ENCODE peak calls at places on chromosome 11, in six cellular contexts. One of them, this sample, is unnamed.

GRCh38 chr11:19713221-19714092 is 820 bp downstream of the NAV2 start:
- DNase-seq in H9: peak
- DNase-seq in neuronal stem cell: no peak
- DNase-seq in mesendoderm: peak
- DNase-seq in mesenchymal stem cell: peak
- DNase-seq in H1: peak
- DNase-seq in this sample: no peak

GRCh38 chr11:93577291-93577690 is 34.1 kb upstream of the SMCO4 start:
- DNase-seq in mesenchymal stem cell: no peak
- DNase-seq in mesendoderm: no peak
- DNase-seq in H1: no peak
- DNase-seq in H9: no peak
- DNase-seq in neuronal stem cell: no peak
- DNase-seq in this sample: peak

GRCh38 chr11:119041821-119042514 is 11.3 kb upstream of the SLC37A4 start:
- DNase-seq in H9: no peak
- DNase-seq in H1: no peak
- DNase-seq in mesendoderm: no peak
- DNase-seq in mesenchymal stem cell: peak
- DNase-seq in neuronal stem cell: no peak
- DNase-seq in this sample: peak

GRCh38 chr11:47248304-47248663 is 330 bp downstream of the ACP2 start:
- DNase-seq in neuronal stem cell: peak
- DNase-seq in mesendoderm: no peak
- DNase-seq in H9: no peak
- DNase-seq in H1: no peak
- DNase-seq in mesenchymal stem cell: peak
- DNase-seq in this sample: peak

GRCh38 chr11:69213964-69214363 is 58.2 kb downstream of the SMIM38 start:
- DNase-seq in neuronal stem cell: no peak
- DNase-seq in H9: no peak
- DNase-seq in mesendoderm: no peak
- DNase-seq in mesenchymal stem cell: no peak
- DNase-seq in H1: no peak
- DNase-seq in this sample: no peak

GRCh38 chr11:10592331-10592730 is 23.9 kb upstream of the LYVE1 start:
- DNase-seq in H1: no peak
- DNase-seq in neuronal stem cell: no peak
- DNase-seq in mesendoderm: peak
- DNase-seq in H9: no peak
- DNase-seq in mesenchymal stem cell: peak
- DNase-seq in this sample: peak

GRCh38 chr11:57644748-57645715 is 4.7 kb downstream of the YPEL4 start:
- DNase-seq in neuronal stem cell: peak
- DNase-seq in H9: peak
- DNase-seq in mesendoderm: peak
- DNase-seq in mesenchymal stem cell: peak
- DNase-seq in H1: peak
- DNase-seq in this sample: peak

GRCh38 chr11:75826463-75827220 is 11.6 kb downstream of the UVRAG start:
- DNase-seq in H9: no peak
- DNase-seq in mesendoderm: peak
- DNase-seq in H1: no peak
- DNase-seq in mesenchymal stem cell: peak
- DNase-seq in neuronal stem cell: no peak
- DNase-seq in this sample: peak

GRCh38 chr11:66906077-66906929 is 49.4 kb downstream of the LRFN4 start:
- DNase-seq in mesendoderm: no peak
- DNase-seq in mesenchymal stem cell: no peak
- DNase-seq in H1: no peak
- DNase-seq in H9: no peak
- DNase-seq in neuronal stem cell: no peak
- DNase-seq in this sample: peak

GRCh38 chr11:32420937-32421532 is 14.3 kb downstream of the WT1 start:
- DNase-seq in mesendoderm: peak
- DNase-seq in H9: no peak
- DNase-seq in H1: no peak
- DNase-seq in mesenchymal stem cell: no peak
- DNase-seq in neuronal stem cell: no peak
- DNase-seq in this sample: no peak

GRCh38 chr11:70590356-70590991 is 192.1 kb downstream of the CTTN start:
- DNase-seq in H9: no peak
- DNase-seq in mesendoderm: no peak
- DNase-seq in mesenchymal stem cell: no peak
- DNase-seq in H1: no peak
- DNase-seq in neuronal stem cell: no peak
- DNase-seq in this sample: no peak

GRCh38 chr11:69317401-69318092 is 23.6 kb downstream of the MYEOV start:
- DNase-seq in mesenchymal stem cell: peak
- DNase-seq in mesendoderm: no peak
- DNase-seq in H1: no peak
- DNase-seq in neuronal stem cell: no peak
- DNase-seq in H9: no peak
- DNase-seq in this sample: peak

GRCh38 chr11:2678396-2678795 is 21.4 kb downstream of the KCNQ1OT1 start:
- DNase-seq in neuronal stem cell: no peak
- DNase-seq in mesendoderm: no peak
- DNase-seq in H1: no peak
- DNase-seq in mesenchymal stem cell: peak
- DNase-seq in H9: no peak
- DNase-seq in this sample: no peak

GRCh38 chr11:121466063-121466794 is 13.5 kb upstream of the SORL1-AS1 start:
- DNase-seq in mesendoderm: peak
- DNase-seq in H1: peak
- DNase-seq in neuronal stem cell: no peak
- DNase-seq in mesenchymal stem cell: peak
- DNase-seq in H9: peak
- DNase-seq in this sample: peak

GRCh38 chr11:8060146-8060719 is 20.8 kb upstream of the TUB start:
- DNase-seq in mesenchymal stem cell: no peak
- DNase-seq in H9: no peak
- DNase-seq in neuronal stem cell: no peak
- DNase-seq in mesendoderm: no peak
- DNase-seq in H1: peak
- DNase-seq in this sample: no peak

GRCh38 chr11:102583437-102583836 is 41.7 kb downstream of the MMP20 start:
- DNase-seq in H9: no peak
- DNase-seq in H1: no peak
- DNase-seq in mesendoderm: no peak
- DNase-seq in mesenchymal stem cell: no peak
- DNase-seq in neuronal stem cell: no peak
- DNase-seq in this sample: no peak

GRCh38 chr11:121067912-121068652 is 33.0 kb upstream of the TECTA start:
- DNase-seq in neuronal stem cell: no peak
- DNase-seq in H1: no peak
- DNase-seq in H9: no peak
- DNase-seq in mesenchymal stem cell: no peak
- DNase-seq in mesendoderm: no peak
- DNase-seq in this sample: no peak

GRCh38 chr11:82003671-82004148 is 730.0 kb downstream of the FAM181B start:
- DNase-seq in mesenchymal stem cell: no peak
- DNase-seq in neuronal stem cell: no peak
- DNase-seq in H9: no peak
- DNase-seq in H1: no peak
- DNase-seq in mesendoderm: peak
- DNase-seq in this sample: no peak

GRCh38 chr11:124194696-124195418 is 11.7 kb downstream of the OR10D3 start:
- DNase-seq in H9: peak
- DNase-seq in neuronal stem cell: peak
- DNase-seq in mesendoderm: peak
- DNase-seq in H1: peak
- DNase-seq in mesenchymal stem cell: peak
- DNase-seq in this sample: peak

GRCh38 chr11:112368402-112368801 is 107.7 kb upstream of the PLET1 start:
- DNase-seq in H9: no peak
- DNase-seq in H1: no peak
- DNase-seq in neuronal stem cell: no peak
- DNase-seq in mesendoderm: no peak
- DNase-seq in mesenchymal stem cell: no peak
- DNase-seq in this sample: no peak

GRCh38 chr11:65571420-65571819 is 918 bp upstream of the FAM89B start:
- DNase-seq in H9: no peak
- DNase-seq in mesenchymal stem cell: no peak
- DNase-seq in neuronal stem cell: no peak
- DNase-seq in H1: no peak
- DNase-seq in mesendoderm: no peak
- DNase-seq in this sample: no peak

GRCh38 chr11:109123811-109124787 is 297.9 kb upstream of the C11orf87 start:
- DNase-seq in H9: peak
- DNase-seq in mesenchymal stem cell: no peak
- DNase-seq in H1: no peak
- DNase-seq in neuronal stem cell: no peak
- DNase-seq in mesendoderm: peak
- DNase-seq in this sample: peak

GRCh38 chr11:107307991-107308390 is 149.6 kb downstream of the CWF19L2 start:
- DNase-seq in mesenchymal stem cell: no peak
- DNase-seq in mesendoderm: no peak
- DNase-seq in H9: no peak
- DNase-seq in H1: no peak
- DNase-seq in neuronal stem cell: no peak
- DNase-seq in this sample: no peak

GRCh38 chr11:33885338-33886005 is 6.4 kb downstream of the LMO2 start:
- DNase-seq in H9: no peak
- DNase-seq in mesenchymal stem cell: no peak
- DNase-seq in mesendoderm: no peak
- DNase-seq in neuronal stem cell: no peak
- DNase-seq in H1: no peak
- DNase-seq in this sample: no peak

GRCh38 chr11:112321521-112322172 is 61.0 kb upstream of the PLET1 start:
- DNase-seq in neuronal stem cell: no peak
- DNase-seq in mesendoderm: peak
- DNase-seq in H1: no peak
- DNase-seq in mesenchymal stem cell: peak
- DNase-seq in H9: peak
- DNase-seq in this sample: peak

GRCh38 chr11:5197538-5197937 is 2.9 kb downstream of the OR51V1 start:
- DNase-seq in mesendoderm: no peak
- DNase-seq in mesenchymal stem cell: no peak
- DNase-seq in H9: no peak
- DNase-seq in neuronal stem cell: no peak
- DNase-seq in H1: no peak
- DNase-seq in this sample: peak

GRCh38 chr11:1852885-1853284 is at the start of gene LSP1:
- DNase-seq in H1: no peak
- DNase-seq in H9: no peak
- DNase-seq in neuronal stem cell: no peak
- DNase-seq in mesendoderm: no peak
- DNase-seq in mesenchymal stem cell: no peak
- DNase-seq in this sample: no peak

GRCh38 chr11:119516060-119516459 is 93.1 kb upstream of the THY1 start:
- DNase-seq in mesendoderm: no peak
- DNase-seq in neuronal stem cell: no peak
- DNase-seq in H1: no peak
- DNase-seq in H9: no peak
- DNase-seq in mesenchymal stem cell: no peak
- DNase-seq in this sample: no peak

GRCh38 chr11:34004226-34004625 is 47.3 kb upstream of the CAPRIN1 start:
- DNase-seq in H9: no peak
- DNase-seq in mesenchymal stem cell: no peak
- DNase-seq in mesendoderm: no peak
- DNase-seq in neuronal stem cell: no peak
- DNase-seq in H1: no peak
- DNase-seq in this sample: no peak

GRCh38 chr11:44463751-44464150 is 101.7 kb upstream of the CD82 start:
- DNase-seq in H1: no peak
- DNase-seq in neuronal stem cell: no peak
- DNase-seq in H9: no peak
- DNase-seq in mesendoderm: no peak
- DNase-seq in mesenchymal stem cell: no peak
- DNase-seq in this sample: no peak
- H2BK15ac ChIP-seq in H1: no peak
- H2BK15ac ChIP-seq in neuronal stem cell: no peak
- H2BK15ac ChIP-seq in H9: no peak
- H2BK15ac ChIP-seq in mesendoderm: no peak
- H2BK15ac ChIP-seq in mesenchymal stem cell: no peak
- H2BK15ac ChIP-seq in this sample: no peak

GRCh38 chr11:9070740-9071476 is 20.5 kb downstream of the SCUBE2 start:
- DNase-seq in H1: peak
- DNase-seq in mesendoderm: no peak
- DNase-seq in mesenchymal stem cell: no peak
- DNase-seq in neuronal stem cell: no peak
- DNase-seq in H9: no peak
- DNase-seq in this sample: no peak
- H2BK15ac ChIP-seq in H1: no peak
- H2BK15ac ChIP-seq in mesendoderm: no peak
- H2BK15ac ChIP-seq in mesenchymal stem cell: no peak
- H2BK15ac ChIP-seq in neuronal stem cell: no peak
- H2BK15ac ChIP-seq in H9: no peak
- H2BK15ac ChIP-seq in this sample: no peak

GRCh38 chr11:12705874-12706273 is 31.7 kb downstream of the TEAD1 start:
- DNase-seq in neuronal stem cell: no peak
- DNase-seq in H1: no peak
- DNase-seq in mesenchymal stem cell: no peak
- DNase-seq in mesendoderm: no peak
- DNase-seq in H9: no peak
- DNase-seq in this sample: no peak

GRCh38 chr11:12704049-12704448 is 29.8 kb downstream of the TEAD1 start:
- DNase-seq in mesendoderm: no peak
- DNase-seq in H9: no peak
- DNase-seq in neuronal stem cell: no peak
- DNase-seq in mesenchymal stem cell: peak
- DNase-seq in H1: no peak
- DNase-seq in this sample: peak

GRCh38 chr11:12702999-12703453 is 28.8 kb downstream of the TEAD1 start:
- DNase-seq in H1: no peak
- DNase-seq in mesenchymal stem cell: no peak
- DNase-seq in neuronal stem cell: no peak
- DNase-seq in H9: no peak
- DNase-seq in mesendoderm: no peak
- DNase-seq in this sample: peak

GRCh38 chr11:12698049-12698448 is 23.8 kb downstream of the TEAD1 start:
- DNase-seq in H1: no peak
- DNase-seq in mesenchymal stem cell: no peak
- DNase-seq in H9: no peak
- DNase-seq in mesendoderm: peak
- DNase-seq in neuronal stem cell: no peak
- DNase-seq in this sample: no peak

DNA sequence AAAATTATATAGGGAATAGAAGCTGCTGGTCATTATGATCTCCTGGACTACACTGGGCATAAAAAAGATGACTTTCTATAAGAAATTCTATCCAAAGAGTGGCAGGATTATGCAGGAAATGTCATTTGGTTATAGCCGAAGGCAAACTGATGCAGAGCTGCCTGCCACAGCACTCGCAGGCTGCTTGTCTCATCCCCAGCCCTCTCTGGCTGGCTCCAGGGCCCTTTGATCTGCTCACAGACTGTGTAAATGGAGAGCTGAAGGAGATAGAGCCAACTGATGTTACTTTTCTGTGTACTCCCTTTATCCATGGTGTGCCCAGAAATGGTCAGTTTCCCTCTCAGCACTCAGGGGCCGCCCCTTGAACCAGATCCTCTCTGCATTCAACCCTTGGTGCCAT is 27.6 kb downstream of the TEAD1 start:
- DNase-seq in neuronal stem cell: no peak
- DNase-seq in mesendoderm: no peak
- DNase-seq in H9: no peak
- DNase-seq in mesenchymal stem cell: no peak
- DNase-seq in H1: no peak
- DNase-seq in this sample: no peak
- H2BK15ac ChIP-seq in neuronal stem cell: no peak
- H2BK15ac ChIP-seq in mesendoderm: no peak
- H2BK15ac ChIP-seq in H9: no peak
- H2BK15ac ChIP-seq in mesenchymal stem cell: no peak
- H2BK15ac ChIP-seq in H1: no peak
- H2BK15ac ChIP-seq in this sample: no peak

GRCh38 chr11:100903284-100903683 is 216.2 kb downstream of the ARHGAP42 start:
- DNase-seq in mesenchymal stem cell: no peak
- DNase-seq in mesendoderm: no peak
- DNase-seq in neuronal stem cell: no peak
- DNase-seq in H9: no peak
- DNase-seq in H1: no peak
- DNase-seq in this sample: no peak
- H2BK15ac ChIP-seq in mesenchymal stem cell: no peak
- H2BK15ac ChIP-seq in mesendoderm: no peak
- H2BK15ac ChIP-seq in neuronal stem cell: no peak
- H2BK15ac ChIP-seq in H9: no peak
- H2BK15ac ChIP-seq in H1: no peak
- H2BK15ac ChIP-seq in this sample: no peak